ENCODE peak calls at places on chromosomes 1 and 21, in four cellular contexts. One of them, this sample, is unnamed.
A peak's percentile ranks its signal among the peaks of the same experiment; 100 is the strongest.

GRCh38 chr1:185996211-185996610 is 262.0 kb downstream of the HMCN1 start:
- DNase-seq in IMR-90: peak; percentile 80
- DNase-seq in Peyer's patch: no peak
- DNase-seq in left ventricle myocardium inferior: peak; percentile 18
- DNase-seq in this sample: no peak

GRCh38 chr1:58454343-58454742 is 92.2 kb downstream of the OMA1 start:
- DNase-seq in Peyer's patch: no peak
- DNase-seq in left ventricle myocardium inferior: no peak
- DNase-seq in IMR-90: no peak
- DNase-seq in this sample: no peak

GRCh38 chr1:232655746-232656085 is 25.8 kb upstream of the SIPA1L2 start:
- DNase-seq in Peyer's patch: no peak
- DNase-seq in IMR-90: no peak
- DNase-seq in left ventricle myocardium inferior: no peak
- DNase-seq in this sample: no peak

GRCh38 chr1:203512830-203513578 is 19.1 kb downstream of the OPTC start:
- DNase-seq in Peyer's patch: no peak
- DNase-seq in IMR-90: peak; percentile 97
- DNase-seq in left ventricle myocardium inferior: no peak
- DNase-seq in this sample: peak; percentile 86

GRCh38 chr1:3542635-3543034 is 68.7 kb downstream of the MEGF6 start:
- DNase-seq in left ventricle myocardium inferior: no peak
- DNase-seq in IMR-90: no peak
- DNase-seq in Peyer's patch: no peak
- DNase-seq in this sample: no peak

GRCh38 chr1:164895026-164895907 is 336.3 kb downstream of the PBX1 start:
- DNase-seq in left ventricle myocardium inferior: peak; percentile 29
- DNase-seq in IMR-90: no peak
- DNase-seq in Peyer's patch: no peak
- DNase-seq in this sample: no peak

GRCh38 chr21:43679951-43680350 is 20.6 kb downstream of the RRP1B start:
- DNase-seq in IMR-90: no peak
- DNase-seq in Peyer's patch: no peak
- DNase-seq in left ventricle myocardium inferior: no peak
- DNase-seq in this sample: no peak

GRCh38 chr1:65209005-65209885 is 61.2 kb downstream of the AK4 start:
- DNase-seq in Peyer's patch: no peak
- DNase-seq in IMR-90: peak; percentile 47
- DNase-seq in left ventricle myocardium inferior: no peak
- DNase-seq in this sample: no peak

GRCh38 chr1:75203415-75204277 is 69.5 kb downstream of the LHX8 start:
- DNase-seq in Peyer's patch: no peak
- DNase-seq in IMR-90: peak; percentile 47
- DNase-seq in left ventricle myocardium inferior: no peak
- DNase-seq in this sample: peak; percentile 0

GRCh38 chr1:196078691-196079090 is 529.5 kb downstream of the KCNT2 start:
- DNase-seq in IMR-90: peak; percentile 18
- DNase-seq in left ventricle myocardium inferior: no peak
- DNase-seq in Peyer's patch: no peak
- DNase-seq in this sample: no peak

GRCh38 chr1:244837597-244838258 is 2.3 kb downstream of the COX20 start:
- DNase-seq in left ventricle myocardium inferior: no peak
- DNase-seq in Peyer's patch: no peak
- DNase-seq in IMR-90: no peak
- DNase-seq in this sample: no peak

GRCh38 chr1:155835548-155835947 is 21.5 kb downstream of the GON4L start:
- DNase-seq in Peyer's patch: no peak
- DNase-seq in left ventricle myocardium inferior: no peak
- DNase-seq in IMR-90: no peak
- DNase-seq in this sample: no peak

GRCh38 chr21:34544032-34544496 is 32.1 kb upstream of the KCNE1 start:
- DNase-seq in Peyer's patch: peak; percentile 72
- DNase-seq in IMR-90: peak; percentile 75
- DNase-seq in left ventricle myocardium inferior: peak; percentile 36
- DNase-seq in this sample: no peak

GRCh38 chr1:244074559-244075171 is 23.6 kb downstream of the ZBTB18 start:
- DNase-seq in left ventricle myocardium inferior: no peak
- DNase-seq in IMR-90: no peak
- DNase-seq in Peyer's patch: no peak
- DNase-seq in this sample: no peak

GRCh38 chr1:224641030-224641429 is 24.9 kb downstream of the CNIH3 start:
- DNase-seq in left ventricle myocardium inferior: no peak
- DNase-seq in Peyer's patch: no peak
- DNase-seq in IMR-90: no peak
- DNase-seq in this sample: no peak

GRCh38 chr1:109582021-109582420 is 33.6 kb downstream of the GNAI3 start:
- DNase-seq in IMR-90: no peak
- DNase-seq in Peyer's patch: no peak
- DNase-seq in left ventricle myocardium inferior: no peak
- DNase-seq in this sample: no peak

GRCh38 chr1:3924871-3925655 is 25.0 kb upstream of the C1orf174 start:
- DNase-seq in Peyer's patch: no peak
- DNase-seq in left ventricle myocardium inferior: no peak
- DNase-seq in IMR-90: peak; percentile 1
- DNase-seq in this sample: no peak

GRCh38 chr1:181594553-181594952 is 111.2 kb downstream of the CACNA1E start:
- DNase-seq in IMR-90: no peak
- DNase-seq in left ventricle myocardium inferior: no peak
- DNase-seq in Peyer's patch: no peak
- DNase-seq in this sample: no peak

GRCh38 chr1:54335396-54336056 is 70.7 kb downstream of the SSBP3 start:
- DNase-seq in Peyer's patch: no peak
- DNase-seq in left ventricle myocardium inferior: peak; percentile 58
- DNase-seq in IMR-90: peak; percentile 95
- DNase-seq in this sample: peak; percentile 80

GRCh38 chr1:42936309-42937078 is 22.2 kb downstream of the SLC2A1 start:
- DNase-seq in Peyer's patch: peak; percentile 66
- DNase-seq in IMR-90: peak; percentile 71
- DNase-seq in left ventricle myocardium inferior: no peak
- DNase-seq in this sample: no peak

GRCh38 chr1:28449904-28450303 is 55.9 kb upstream of the RCC1 start:
- DNase-seq in left ventricle myocardium inferior: no peak
- DNase-seq in IMR-90: no peak
- DNase-seq in Peyer's patch: no peak
- DNase-seq in this sample: no peak

GRCh38 chr1:194787001-194787400 is 1600.6 kb upstream of the B3GALT2 start:
- DNase-seq in left ventricle myocardium inferior: no peak
- DNase-seq in IMR-90: no peak
- DNase-seq in Peyer's patch: no peak
- DNase-seq in this sample: no peak

GRCh38 chr1:24861821-24862727 is 68.0 kb downstream of the RUNX3 start:
- DNase-seq in Peyer's patch: peak; percentile 73
- DNase-seq in IMR-90: no peak
- DNase-seq in left ventricle myocardium inferior: no peak
- DNase-seq in this sample: no peak

GRCh38 chr1:229199261-229199850 is 71.6 kb upstream of the RAB4A start:
- DNase-seq in left ventricle myocardium inferior: no peak
- DNase-seq in IMR-90: no peak
- DNase-seq in Peyer's patch: no peak
- DNase-seq in this sample: no peak

GRCh38 chr1:16187748-16188401 is 24.6 kb downstream of the ARHGEF19 start:
- DNase-seq in IMR-90: peak; percentile 89
- DNase-seq in Peyer's patch: peak; percentile 84
- DNase-seq in left ventricle myocardium inferior: peak; percentile 79
- DNase-seq in this sample: peak; percentile 58

GRCh38 chr1:20552728-20553571 is 577 bp downstream of the FAM43B start:
- DNase-seq in left ventricle myocardium inferior: no peak
- DNase-seq in IMR-90: peak; percentile 11
- DNase-seq in Peyer's patch: no peak
- DNase-seq in this sample: no peak

GRCh38 chr1:36124404-36125128 is 456 bp downstream of the COL8A2 start:
- DNase-seq in IMR-90: no peak
- DNase-seq in Peyer's patch: no peak
- DNase-seq in left ventricle myocardium inferior: no peak
- DNase-seq in this sample: no peak

GRCh38 chr1:27009601-27010197 is 3.0 kb downstream of the TENT5B start:
- DNase-seq in Peyer's patch: peak; percentile 49
- DNase-seq in left ventricle myocardium inferior: peak; percentile 53
- DNase-seq in IMR-90: no peak
- DNase-seq in this sample: no peak
- TF ChIP-seq CTCF in Peyer's patch: no peak
- TF ChIP-seq CTCF in left ventricle myocardium inferior: peak; percentile 26
- TF ChIP-seq CTCF in IMR-90: no peak
- TF ChIP-seq CTCF in this sample: no peak

GRCh38 chr1:85550784-85551516 is 29.6 kb upstream of the CCN1 start:
- DNase-seq in left ventricle myocardium inferior: no peak
- DNase-seq in IMR-90: peak; percentile 86
- DNase-seq in Peyer's patch: no peak
- DNase-seq in this sample: peak; percentile 58
- H3K27ac ChIP-seq in left ventricle myocardium inferior: no peak overlapping the region
- H3K27ac ChIP-seq in IMR-90: peak overlapping the region; percentile 37
- H3K27ac ChIP-seq in Peyer's patch: peak overlapping the region; percentile 14
- H3K27ac ChIP-seq in this sample: peak overlapping the region; percentile 74

DNA sequence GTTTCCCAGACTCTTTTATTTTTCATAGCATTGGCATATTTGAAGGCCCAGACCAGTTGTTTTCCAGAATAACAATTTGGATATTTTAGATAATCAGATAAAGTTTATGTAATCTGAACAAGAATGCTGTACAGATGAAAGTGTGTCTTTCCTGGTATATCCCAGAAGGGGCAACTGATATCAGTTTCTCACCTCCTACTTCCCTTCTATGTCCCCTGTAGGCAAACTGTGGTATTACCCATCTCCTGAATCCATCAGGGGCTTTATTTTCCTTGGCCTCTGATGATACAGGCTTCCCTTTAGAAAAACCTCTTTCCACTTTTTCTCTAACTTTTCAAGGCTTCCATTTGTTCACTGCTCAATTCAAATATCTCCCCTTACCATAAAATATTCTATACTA is 87.5 kb upstream of the RGS1 start:
- DNase-seq in left ventricle myocardium inferior: no peak
- DNase-seq in Peyer's patch: no peak
- DNase-seq in IMR-90: no peak
- DNase-seq in this sample: no peak
- TF ChIP-seq CTCF in left ventricle myocardium inferior: peak; percentile 15
- TF ChIP-seq CTCF in Peyer's patch: no peak
- TF ChIP-seq CTCF in IMR-90: peak; percentile 5
- TF ChIP-seq CTCF in this sample: peak; percentile 19

DNA sequence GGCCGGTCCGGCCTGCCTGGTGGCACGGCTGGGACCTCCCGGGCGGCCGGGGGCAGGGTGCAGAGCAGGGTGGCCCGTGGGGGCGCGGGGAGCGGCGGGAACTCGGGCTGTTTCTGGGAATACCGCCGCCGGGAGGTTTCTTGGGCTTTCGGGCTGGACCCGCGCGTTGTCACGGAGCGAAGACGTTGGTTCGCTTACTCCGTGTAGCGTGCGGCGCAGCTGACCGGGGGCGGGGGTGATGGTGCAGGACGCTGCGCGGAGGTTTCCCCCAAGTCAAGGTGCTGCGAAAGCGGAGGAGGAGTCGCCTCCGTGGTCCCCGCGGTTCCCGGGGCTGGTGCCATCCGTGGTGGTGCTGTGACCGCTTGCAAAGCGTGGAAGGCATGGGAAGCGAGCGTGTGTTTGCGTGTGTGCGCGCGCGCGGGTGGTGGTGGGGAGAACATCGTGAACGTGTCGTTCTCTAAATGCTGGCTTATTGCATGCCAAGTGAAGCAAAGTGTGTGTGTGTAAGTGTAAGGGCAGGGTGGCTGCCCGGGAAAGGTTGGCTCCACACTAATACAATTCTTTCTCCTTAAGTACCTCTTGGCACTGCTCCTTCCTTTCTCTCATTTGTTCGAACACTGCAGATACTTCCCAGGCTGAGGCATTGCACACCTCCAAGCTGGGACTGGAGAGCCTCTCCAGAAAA is 1.1 kb downstream of the RYR2 start:
- DNase-seq in Peyer's patch: no peak
- DNase-seq in IMR-90: no peak
- DNase-seq in left ventricle myocardium inferior: peak; percentile 52
- DNase-seq in this sample: no peak
- H3K27ac ChIP-seq in Peyer's patch: peak overlapping the region; percentile 59
- H3K27ac ChIP-seq in IMR-90: no peak overlapping the region
- H3K27ac ChIP-seq in left ventricle myocardium inferior: peak overlapping the region; percentile 99
- H3K27ac ChIP-seq in this sample: no peak overlapping the region

DNA sequence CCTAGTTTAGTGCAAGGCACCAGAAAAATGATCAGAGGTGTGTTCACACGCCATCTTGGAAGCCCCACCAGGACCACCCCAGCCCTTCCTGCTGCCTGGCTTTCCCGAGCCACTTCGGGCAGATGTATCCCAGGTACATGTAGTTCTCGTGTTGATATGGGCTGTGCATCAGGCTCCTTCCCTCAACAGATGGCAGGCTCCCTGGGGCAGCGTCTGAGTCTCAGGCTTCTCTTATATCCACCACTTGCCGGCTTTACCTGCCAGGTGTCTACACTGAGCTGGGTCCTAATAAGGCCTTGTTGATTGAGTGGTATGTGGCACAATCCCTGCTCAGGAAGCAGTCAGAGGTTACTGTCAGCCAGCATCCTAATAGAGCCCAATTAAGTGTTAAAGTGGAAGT is 8.6 kb downstream of the GPA33 start:
- DNase-seq in Peyer's patch: no peak
- DNase-seq in left ventricle myocardium inferior: no peak
- DNase-seq in IMR-90: no peak
- DNase-seq in this sample: no peak
- TF ChIP-seq CTCF in Peyer's patch: no peak
- TF ChIP-seq CTCF in left ventricle myocardium inferior: no peak
- TF ChIP-seq CTCF in IMR-90: no peak
- TF ChIP-seq CTCF in this sample: no peak

DNA sequence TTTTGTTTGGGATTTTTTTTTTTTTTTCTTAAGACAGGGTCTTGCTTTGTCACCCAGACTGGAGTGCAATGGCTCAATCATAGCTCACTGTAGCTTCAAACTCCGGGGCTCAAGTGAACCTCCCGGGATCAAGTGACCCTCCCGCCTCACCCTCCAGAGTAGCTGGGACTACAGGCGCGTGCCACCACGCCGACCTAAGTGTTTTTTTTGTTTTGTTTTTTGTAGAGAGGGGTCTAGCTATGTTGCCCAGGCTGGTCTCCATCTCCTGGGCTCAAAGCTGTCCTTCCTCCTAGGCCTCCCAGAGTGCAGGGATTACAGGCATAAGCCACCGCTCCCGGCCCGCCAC is 776 bp downstream of the HLCS start:
- DNase-seq in Peyer's patch: no peak
- DNase-seq in left ventricle myocardium inferior: no peak
- DNase-seq in IMR-90: no peak
- DNase-seq in this sample: no peak
- H3K27ac ChIP-seq in Peyer's patch: peak overlapping the region; percentile 77
- H3K27ac ChIP-seq in left ventricle myocardium inferior: peak overlapping the region; percentile 76
- H3K27ac ChIP-seq in IMR-90: peak overlapping the region; percentile 78
- H3K27ac ChIP-seq in this sample: no peak overlapping the region

DNA sequence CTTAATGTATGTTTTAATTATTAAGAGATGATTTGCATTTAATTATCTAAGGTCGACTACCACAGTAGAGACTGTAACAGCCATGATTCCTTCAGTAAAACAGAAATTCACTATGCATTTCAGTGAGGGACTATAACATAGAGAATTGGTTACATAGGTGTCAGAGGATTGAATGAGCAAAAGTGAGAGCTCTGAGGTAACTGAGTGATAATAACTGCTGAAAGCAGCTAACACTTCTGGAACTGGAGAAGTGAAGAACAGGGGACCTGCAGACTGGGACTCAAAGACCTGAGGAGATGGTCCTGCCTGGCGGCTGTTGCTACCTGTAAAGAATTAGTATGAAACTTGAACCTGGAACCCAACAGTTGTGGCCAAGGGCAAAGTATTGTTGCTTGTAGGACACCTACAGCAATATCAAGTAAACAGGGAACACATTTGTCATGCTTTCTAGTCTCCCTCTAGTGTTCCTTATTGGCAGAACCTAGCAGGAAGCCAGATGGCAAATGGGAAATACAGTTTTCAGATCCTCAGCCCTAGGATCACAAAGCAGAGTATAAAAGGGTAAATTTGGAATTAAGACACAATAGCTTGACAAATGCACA is 110.6 kb downstream of the HS2ST1 start:
- DNase-seq in IMR-90: peak; percentile 22
- DNase-seq in left ventricle myocardium inferior: no peak
- DNase-seq in Peyer's patch: no peak
- DNase-seq in this sample: no peak
- TF ChIP-seq CTCF in IMR-90: peak; percentile 40
- TF ChIP-seq CTCF in left ventricle myocardium inferior: peak; percentile 61
- TF ChIP-seq CTCF in Peyer's patch: no peak
- TF ChIP-seq CTCF in this sample: peak; percentile 59

This sample was measured in AG04450.